ENCODE peak calls at places on chromosomes 2 and 18, in eight cellular contexts. C is heart right ventricle; R is lung; X is adipocyte; A is CD4-positive, alpha-beta memory T cell; G is colonic mucosa; I is psoas muscle; T is ovary. F is an unnamed sample. For H3K27me3, H3K36me3 and H3K9me3, the result is how much of the 10 kb centered on the place peaks cover.

GRCh38 chr2:238096311-238097011 is 3.7 kb upstream of the ESPNL start:
- DNase-seq in C (no peak), A (no peak), R (peak), X (no peak), I (no peak), G (no peak), T (no peak), F (no peak)

GRCh38 chr2:201971516-201972228 is 62.0 kb upstream of the FZD7 start:
- DNase-seq in R (no peak), T (no peak), C (no peak), A (no peak), I (no peak), X (peak), G (no peak), F (peak)

GRCh38 chr18:13242797-13243196 is 24.2 kb downstream of the LDLRAD4 start:
- DNase-seq in R (no peak), I (no peak), A (no peak), G (no peak), T (no peak), C (no peak), X (no peak), F (peak)

GRCh38 chr2:126881591-126881990 is 17.1 kb upstream of the TEX51 start:
- DNase-seq in R (no peak), C (no peak), X (no peak), I (no peak), A (no peak), G (no peak), T (no peak), F (peak)

GRCh38 chr18:41745166-41746049 is 209.6 kb upstream of the PIK3C3 start:
- DNase-seq in C (peak), I (peak), G (peak), T (no peak), R (no peak), A (no peak), X (peak), F (no peak)

GRCh38 chr2:38572167-38572566 is 30.6 kb downstream of the HNRNPLL start:
- DNase-seq in T (peak), R (peak), X (peak), A (no peak), C (no peak), G (no peak), I (no peak), F (no peak)

GRCh38 chr2:223997938-223998337 is 40.7 kb downstream of the MRPL44 start:
- DNase-seq in A (no peak), T (no peak), G (no peak), I (no peak), C (no peak), X (no peak), R (no peak), F (peak)

GRCh38 chr2:159755788-159756187 is 42.2 kb downstream of the CD302 start:
- DNase-seq in I (no peak), C (no peak), R (no peak), T (no peak), X (peak), G (no peak), A (no peak), F (no peak)

GRCh38 chr2:14199040-14199439 is 433.5 kb upstream of the LRATD1 start:
- DNase-seq in A (no peak), X (no peak), I (no peak), T (no peak), G (no peak), C (no peak), R (no peak), F (no peak)

DNA sequence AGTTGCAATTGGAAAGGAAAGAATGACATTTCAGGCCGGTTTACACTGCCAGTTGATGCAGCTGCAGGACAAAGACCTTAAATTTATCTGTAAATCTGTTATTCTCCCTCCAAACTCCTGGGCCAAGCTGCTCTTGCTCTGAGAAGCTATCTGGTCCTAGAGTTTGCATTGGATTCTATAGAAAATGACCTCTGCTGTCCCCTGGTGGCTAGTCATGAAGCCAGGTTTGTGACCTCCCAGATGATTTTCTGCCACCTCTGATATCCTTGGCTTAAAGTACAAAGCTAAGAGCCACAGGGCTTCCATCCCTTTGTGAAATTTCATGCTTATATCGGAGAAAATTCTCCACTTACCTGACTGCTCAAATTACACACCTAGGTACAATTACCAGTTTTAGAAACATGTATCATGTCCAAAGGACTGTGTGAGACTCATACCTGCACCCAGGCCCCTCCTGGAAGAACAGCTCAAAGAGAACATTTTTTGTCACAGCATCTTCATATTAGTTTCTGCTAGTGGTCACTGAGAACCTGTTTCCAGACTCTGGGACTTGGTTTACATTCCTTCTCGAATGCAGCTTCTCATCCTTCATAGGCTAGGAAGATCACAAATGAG is 28.9 kb upstream of the IER3IP1 start:
- DNase-seq in I (no peak), C (peak), R (peak), A (peak), T (peak), X (peak), G (peak), F (peak)
- H3K27me3 ChIP-seq in I (under half), C (under half), R (under half), A (under half), T (under half), X (under half), G (under half), F (under half)

GRCh38 chr2:170966648-170967396 is 37.8 kb downstream of the GORASP2 start:
- DNase-seq in X (peak), C (no peak), T (no peak), R (no peak), I (no peak), G (no peak), A (no peak), F (no peak)
- H3K36me3 ChIP-seq in X (half or more), C (under half), T (under half), R (under half), I (under half), G (under half), A (under half), F (half or more)

GRCh38 chr2:234640657-234641056 is 143.8 kb upstream of the ARL4C start:
- DNase-seq in T (no peak), X (no peak), I (no peak), C (no peak), R (no peak), A (no peak), G (no peak), F (no peak)
- H3K9me3 ChIP-seq in T (under half), X (under half), I (under half), C (under half), R (under half), A (under half), G (under half), F (under half)

GRCh38 chr2:218859994-218860831 is 608 bp downstream of the WNT6 start:
- DNase-seq in A (no peak), R (no peak), I (no peak), C (no peak), X (no peak), T (no peak), G (no peak), F (no peak)

GRCh38 chr2:218860950-218861381 is 1.4 kb downstream of the WNT6 start:
- DNase-seq in A (no peak), T (peak), X (peak), G (no peak), R (no peak), I (peak), C (peak), F (peak)

GRCh38 chr2:218858138-218858445 is 1.5 kb upstream of the WNT6 start:
- DNase-seq in C (no peak), R (no peak), A (no peak), I (no peak), X (no peak), T (no peak), G (no peak), F (no peak)

GRCh38 chr2:218858671-218859555 is 692 bp upstream of the WNT6 start:
- DNase-seq in G (no peak), C (no peak), A (no peak), I (no peak), R (no peak), X (no peak), T (no peak), F (no peak)

GRCh38 chr2:218859556-218859993 is at the start of gene WNT6:
- DNase-seq in T (no peak), C (no peak), A (no peak), G (no peak), I (no peak), X (peak), R (no peak), F (no peak)
- H3K27me3 ChIP-seq in T (under half), C (half or more), A (under half), G (half or more), I (under half), X (half or more), R (under half), F (half or more)